ENCODE peak calls at places on chromosomes 6 and 20, in five cellular contexts. One of them, this sample, is unnamed.
A peak's percentile ranks its signal among the peaks of the same experiment; 100 is the strongest.

GRCh38 chr6:2037230-2037926 is 208.0 kb downstream of the GMDS start:
- DNase-seq in WERI-Rb-1: peak; percentile 41
- DNase-seq in stomach: no peak
- DNase-seq in endodermal cell: peak; percentile 60
- DNase-seq in colonic mucosa: no peak
- DNase-seq in this sample: no peak

GRCh38 chr6:134196568-134197301 is 121.2 kb downstream of the SGK1 start:
- DNase-seq in WERI-Rb-1: no peak
- DNase-seq in endodermal cell: no peak
- DNase-seq in colonic mucosa: no peak
- DNase-seq in stomach: no peak
- DNase-seq in this sample: no peak

GRCh38 chr6:134171517-134171916 is 119.1 kb upstream of the SLC2A12 start:
- DNase-seq in colonic mucosa: no peak
- DNase-seq in WERI-Rb-1: no peak
- DNase-seq in stomach: no peak
- DNase-seq in endodermal cell: no peak
- DNase-seq in this sample: no peak

GRCh38 chr20:60984666-60985065 is 267.4 kb upstream of the CDH4 start:
- DNase-seq in stomach: no peak
- DNase-seq in WERI-Rb-1: no peak
- DNase-seq in endodermal cell: no peak
- DNase-seq in colonic mucosa: no peak
- DNase-seq in this sample: no peak

GRCh38 chr6:143128346-143129015 is 67.8 kb downstream of the AIG1 start:
- DNase-seq in stomach: no peak
- DNase-seq in WERI-Rb-1: peak; percentile 31
- DNase-seq in colonic mucosa: no peak
- DNase-seq in endodermal cell: no peak
- DNase-seq in this sample: no peak

GRCh38 chr6:52502306-52503029 is 74.4 kb downstream of the TRAM2 start:
- DNase-seq in WERI-Rb-1: no peak
- DNase-seq in colonic mucosa: no peak
- DNase-seq in endodermal cell: no peak
- DNase-seq in stomach: no peak
- DNase-seq in this sample: no peak

GRCh38 chr6:141169419-141169818 is 963.3 kb upstream of the GJE1 start:
- DNase-seq in colonic mucosa: no peak
- DNase-seq in WERI-Rb-1: no peak
- DNase-seq in endodermal cell: no peak
- DNase-seq in stomach: no peak
- DNase-seq in this sample: peak; percentile 16

GRCh38 chr6:24493945-24494725 is 634 bp upstream of the ALDH5A1 start:
- DNase-seq in colonic mucosa: no peak
- DNase-seq in WERI-Rb-1: no peak
- DNase-seq in endodermal cell: no peak
- DNase-seq in stomach: no peak
- DNase-seq in this sample: no peak

GRCh38 chr6:133456934-133457333 is 215.8 kb downstream of the EYA4 start:
- DNase-seq in stomach: no peak
- DNase-seq in endodermal cell: no peak
- DNase-seq in colonic mucosa: no peak
- DNase-seq in WERI-Rb-1: no peak
- DNase-seq in this sample: no peak

GRCh38 chr6:25971187-25971811 is 8.7 kb downstream of the TRIM38 start:
- DNase-seq in endodermal cell: no peak
- DNase-seq in stomach: no peak
- DNase-seq in colonic mucosa: no peak
- DNase-seq in WERI-Rb-1: no peak
- DNase-seq in this sample: peak; percentile 86

GRCh38 chr6:8552023-8552422 is 116.7 kb upstream of the SLC35B3 start:
- DNase-seq in stomach: no peak
- DNase-seq in WERI-Rb-1: no peak
- DNase-seq in endodermal cell: no peak
- DNase-seq in colonic mucosa: no peak
- DNase-seq in this sample: no peak

GRCh38 chr6:73613806-73614536 is 39.8 kb downstream of the SLC17A5 start:
- DNase-seq in colonic mucosa: no peak
- DNase-seq in WERI-Rb-1: no peak
- DNase-seq in stomach: no peak
- DNase-seq in endodermal cell: no peak
- DNase-seq in this sample: no peak

GRCh38 chr20:5040345-5040744 is 39.0 kb upstream of the SLC23A2 start:
- DNase-seq in endodermal cell: no peak
- DNase-seq in colonic mucosa: no peak
- DNase-seq in stomach: no peak
- DNase-seq in WERI-Rb-1: no peak
- DNase-seq in this sample: no peak

GRCh38 chr20:63977392-63978276 is 1.8 kb downstream of the SAMD10 start:
- DNase-seq in colonic mucosa: no peak
- DNase-seq in WERI-Rb-1: no peak
- DNase-seq in endodermal cell: peak; percentile 55
- DNase-seq in stomach: no peak
- DNase-seq in this sample: no peak

GRCh38 chr6:15366003-15366535 is 120.2 kb downstream of the JARID2 start:
- DNase-seq in endodermal cell: no peak
- DNase-seq in stomach: no peak
- DNase-seq in WERI-Rb-1: no peak
- DNase-seq in colonic mucosa: no peak
- DNase-seq in this sample: no peak

GRCh38 chr20:11432407-11432806 is 485.3 kb upstream of the BTBD3 start:
- DNase-seq in endodermal cell: no peak
- DNase-seq in WERI-Rb-1: no peak
- DNase-seq in stomach: no peak
- DNase-seq in colonic mucosa: no peak
- DNase-seq in this sample: no peak

GRCh38 chr6:111691345-111692225 is 85.9 kb upstream of the TRAF3IP2 start:
- DNase-seq in endodermal cell: no peak
- DNase-seq in WERI-Rb-1: peak; percentile 29
- DNase-seq in stomach: no peak
- DNase-seq in colonic mucosa: peak; percentile 70
- DNase-seq in this sample: peak; percentile 88

GRCh38 chr20:60046011-60046413 is 87.8 kb downstream of the CDH26 start:
- DNase-seq in endodermal cell: no peak
- DNase-seq in stomach: no peak
- DNase-seq in colonic mucosa: no peak
- DNase-seq in WERI-Rb-1: peak; percentile 71
- DNase-seq in this sample: peak; percentile 37

GRCh38 chr6:36679043-36679821 is 718 bp downstream of the CDKN1A start:
- DNase-seq in colonic mucosa: peak; percentile 68
- DNase-seq in WERI-Rb-1: peak; percentile 61
- DNase-seq in endodermal cell: peak; percentile 80
- DNase-seq in stomach: peak; percentile 78
- DNase-seq in this sample: no peak

GRCh38 chr6:13709698-13710551 is 1.7 kb downstream of the RANBP9 start:
- DNase-seq in endodermal cell: no peak
- DNase-seq in stomach: no peak
- DNase-seq in WERI-Rb-1: no peak
- DNase-seq in colonic mucosa: peak; percentile 43
- DNase-seq in this sample: no peak

GRCh38 chr20:4070323-4071176 is 55.2 kb upstream of the RNF24 start:
- DNase-seq in WERI-Rb-1: no peak
- DNase-seq in colonic mucosa: no peak
- DNase-seq in endodermal cell: peak; percentile 35
- DNase-seq in stomach: no peak
- DNase-seq in this sample: no peak

GRCh38 chr6:166461821-166462460 is 79.2 kb upstream of the MPC1 start:
- DNase-seq in endodermal cell: no peak
- DNase-seq in WERI-Rb-1: no peak
- DNase-seq in colonic mucosa: no peak
- DNase-seq in stomach: no peak
- DNase-seq in this sample: no peak

GRCh38 chr6:131132360-131132759 is 2.9 kb upstream of the AKAP7 start:
- DNase-seq in endodermal cell: no peak
- DNase-seq in stomach: no peak
- DNase-seq in colonic mucosa: no peak
- DNase-seq in WERI-Rb-1: no peak
- DNase-seq in this sample: no peak

GRCh38 chr6:109446072-109446471 is 5.5 kb downstream of the SMPD2 start:
- DNase-seq in colonic mucosa: peak; percentile 68
- DNase-seq in stomach: peak; percentile 28
- DNase-seq in endodermal cell: no peak
- DNase-seq in WERI-Rb-1: no peak
- DNase-seq in this sample: no peak
- H3K36me3 ChIP-seq in colonic mucosa: peaks cover 4% of the 10 kb centered on the region
- H3K36me3 ChIP-seq in stomach: peaks cover 50% of the 10 kb centered on the region
- H3K36me3 ChIP-seq in endodermal cell: peaks cover 33% of the 10 kb centered on the region
- H3K36me3 ChIP-seq in WERI-Rb-1: peaks cover 42% of the 10 kb centered on the region
- H3K36me3 ChIP-seq in this sample: peaks cover 40% of the 10 kb centered on the region

GRCh38 chr6:56745081-56745480 is 102.4 kb upstream of the DST start:
- DNase-seq in colonic mucosa: no peak
- DNase-seq in WERI-Rb-1: no peak
- DNase-seq in stomach: no peak
- DNase-seq in endodermal cell: no peak
- DNase-seq in this sample: no peak

GRCh38 chr6:56739836-56740815 is 97.4 kb upstream of the DST start:
- DNase-seq in stomach: no peak
- DNase-seq in WERI-Rb-1: no peak
- DNase-seq in endodermal cell: no peak
- DNase-seq in colonic mucosa: no peak
- DNase-seq in this sample: no peak

GRCh38 chr6:56741472-56741871 is 98.8 kb upstream of the DST start:
- DNase-seq in WERI-Rb-1: no peak
- DNase-seq in colonic mucosa: no peak
- DNase-seq in endodermal cell: no peak
- DNase-seq in stomach: no peak
- DNase-seq in this sample: no peak

GRCh38 chr6:56744528-56744927 is 101.8 kb upstream of the DST start:
- DNase-seq in stomach: no peak
- DNase-seq in WERI-Rb-1: no peak
- DNase-seq in endodermal cell: peak; percentile 57
- DNase-seq in colonic mucosa: no peak
- DNase-seq in this sample: no peak

GRCh38 chr6:56742122-56742791 is 99.6 kb upstream of the DST start:
- DNase-seq in colonic mucosa: no peak
- DNase-seq in endodermal cell: no peak
- DNase-seq in WERI-Rb-1: no peak
- DNase-seq in stomach: no peak
- DNase-seq in this sample: no peak
- H3K4me3 ChIP-seq in colonic mucosa: no peak overlapping the region
- H3K4me3 ChIP-seq in endodermal cell: no peak overlapping the region
- H3K4me3 ChIP-seq in WERI-Rb-1: no peak overlapping the region
- H3K4me3 ChIP-seq in stomach: peak overlapping the region; percentile 32
- H3K4me3 ChIP-seq in this sample: no peak overlapping the region

DNA sequence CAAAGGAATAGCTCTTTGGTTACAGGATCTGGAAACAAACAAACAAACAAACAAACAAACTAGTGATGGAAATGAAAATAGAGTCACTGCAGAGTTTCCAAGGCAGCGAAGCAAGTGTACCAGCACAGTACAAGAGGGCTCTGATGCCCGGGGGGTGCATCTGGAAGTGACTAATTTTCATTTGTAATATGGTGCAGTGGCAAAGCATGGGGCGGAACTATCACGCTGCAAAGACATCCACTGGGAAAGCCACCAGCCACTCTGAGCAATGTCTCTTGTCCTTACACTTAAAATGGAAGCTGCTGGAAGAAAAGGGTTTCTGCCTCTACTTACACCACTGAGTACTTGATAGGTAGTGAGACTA is 44.4 kb upstream of the NEDD9 start:
- DNase-seq in WERI-Rb-1: no peak
- DNase-seq in endodermal cell: no peak
- DNase-seq in stomach: no peak
- DNase-seq in colonic mucosa: no peak
- DNase-seq in this sample: no peak
- H3K36me3 ChIP-seq in WERI-Rb-1: no peaks in the 10 kb centered on the region
- H3K36me3 ChIP-seq in endodermal cell: no peaks in the 10 kb centered on the region
- H3K36me3 ChIP-seq in stomach: no peaks in the 10 kb centered on the region
- H3K36me3 ChIP-seq in colonic mucosa: no peaks in the 10 kb centered on the region
- H3K36me3 ChIP-seq in this sample: no peaks in the 10 kb centered on the region

GRCh38 chr6:106547961-106548453 is 81.3 kb downstream of the RTN4IP1 start:
- DNase-seq in WERI-Rb-1: peak; percentile 29
- DNase-seq in colonic mucosa: no peak
- DNase-seq in stomach: no peak
- DNase-seq in endodermal cell: peak; percentile 66
- DNase-seq in this sample: no peak

GRCh38 chr6:106547556-106547955 is 81.7 kb downstream of the RTN4IP1 start:
- DNase-seq in WERI-Rb-1: no peak
- DNase-seq in colonic mucosa: no peak
- DNase-seq in endodermal cell: no peak
- DNase-seq in stomach: no peak
- DNase-seq in this sample: no peak

GRCh38 chr6:106549521-106549920 is 79.8 kb downstream of the RTN4IP1 start:
- DNase-seq in stomach: no peak
- DNase-seq in colonic mucosa: no peak
- DNase-seq in endodermal cell: no peak
- DNase-seq in WERI-Rb-1: no peak
- DNase-seq in this sample: no peak

GRCh38 chr6:106547053-106547414 is 82.3 kb downstream of the RTN4IP1 start:
- DNase-seq in stomach: no peak
- DNase-seq in colonic mucosa: no peak
- DNase-seq in WERI-Rb-1: no peak
- DNase-seq in endodermal cell: no peak
- DNase-seq in this sample: no peak

GRCh38 chr6:106546322-106547052 is 82.8 kb downstream of the RTN4IP1 start:
- DNase-seq in endodermal cell: no peak
- DNase-seq in colonic mucosa: no peak
- DNase-seq in WERI-Rb-1: no peak
- DNase-seq in stomach: no peak
- DNase-seq in this sample: no peak
- H3K4me3 ChIP-seq in endodermal cell: no peak overlapping the region
- H3K4me3 ChIP-seq in colonic mucosa: no peak overlapping the region
- H3K4me3 ChIP-seq in WERI-Rb-1: no peak overlapping the region
- H3K4me3 ChIP-seq in stomach: no peak overlapping the region
- H3K4me3 ChIP-seq in this sample: no peak overlapping the region

DNA sequence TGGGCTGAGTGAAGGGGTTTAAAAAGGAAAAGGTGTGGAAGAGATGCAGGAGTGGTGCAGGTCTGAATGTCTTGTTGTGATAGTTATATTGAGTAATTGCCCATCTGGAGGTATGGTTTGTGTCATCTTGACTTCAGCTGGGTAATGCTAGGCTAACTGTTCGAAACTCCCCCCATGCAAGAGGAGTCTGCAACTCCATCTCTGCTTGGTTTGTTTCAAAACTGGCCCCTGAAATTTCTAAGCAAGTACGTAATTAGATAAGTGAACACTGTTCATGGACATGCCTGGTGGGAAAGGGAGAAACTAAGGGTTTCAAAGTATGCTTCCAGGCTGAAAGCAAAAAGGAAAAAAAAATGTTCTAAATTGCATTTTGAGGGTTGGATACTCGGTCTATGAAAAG is 17.1 kb downstream of the TTK start:
- DNase-seq in endodermal cell: no peak
- DNase-seq in stomach: no peak
- DNase-seq in WERI-Rb-1: no peak
- DNase-seq in colonic mucosa: no peak
- DNase-seq in this sample: no peak
- H3K36me3 ChIP-seq in endodermal cell: peaks cover 53% of the 10 kb centered on the region
- H3K36me3 ChIP-seq in stomach: no peaks in the 10 kb centered on the region
- H3K36me3 ChIP-seq in WERI-Rb-1: peaks cover 37% of the 10 kb centered on the region
- H3K36me3 ChIP-seq in colonic mucosa: no peaks in the 10 kb centered on the region
- H3K36me3 ChIP-seq in this sample: no peaks in the 10 kb centered on the region

GRCh38 chr6:118536478-118536877 is 11.6 kb upstream of the PLN start:
- DNase-seq in endodermal cell: no peak
- DNase-seq in colonic mucosa: no peak
- DNase-seq in stomach: no peak
- DNase-seq in WERI-Rb-1: no peak
- DNase-seq in this sample: no peak
- H3K4me3 ChIP-seq in endodermal cell: no peak overlapping the region
- H3K4me3 ChIP-seq in colonic mucosa: no peak overlapping the region
- H3K4me3 ChIP-seq in stomach: no peak overlapping the region
- H3K4me3 ChIP-seq in WERI-Rb-1: no peak overlapping the region
- H3K4me3 ChIP-seq in this sample: no peak overlapping the region